ENCODE peak calls at places on chromosome 11, in six cellular contexts. V, A, N, E, U and X are unnamed samples.

GRCh38 chr11:119721129-119722120 is 7.6 kb downstream of the NECTIN1 start:
- DNase-seq in V (peak), A (no peak), N (peak), E (peak), U (peak), X (peak)

GRCh38 chr11:130422251-130422995 is 6.0 kb downstream of the ADAMTS8 start:
- DNase-seq in V (no peak), A (no peak), N (no peak), E (no peak), U (no peak), X (no peak)

GRCh38 chr11:92180226-92180625 is 44.4 kb upstream of the FAT3 start:
- DNase-seq in V (no peak), A (no peak), N (peak), E (no peak), U (no peak), X (no peak)

GRCh38 chr11:119367661-119368120 is 13.8 kb downstream of the USP2 start:
- DNase-seq in V (no peak), A (no peak), N (no peak), E (no peak), U (no peak), X (no peak)

GRCh38 chr11:109858152-109858551 is 235.0 kb upstream of the ZC3H12C start:
- DNase-seq in V (no peak), A (no peak), N (no peak), E (no peak), U (no peak), X (no peak)

GRCh38 chr11:94543695-94544581 is at the start of gene FUT4:
- DNase-seq in V (peak), A (peak), N (peak), E (peak), U (no peak), X (peak)

GRCh38 chr11:92527467-92527866 is 302.8 kb downstream of the FAT3 start:
- DNase-seq in V (no peak), A (no peak), N (peak), E (no peak), U (no peak), X (peak)

GRCh38 chr11:134843735-134844134 is 431.7 kb upstream of the B3GAT1 start:
- DNase-seq in V (no peak), A (no peak), N (no peak), E (no peak), U (no peak), X (no peak)

GRCh38 chr11:67675058-67675747 is 780 bp upstream of the ALDH3B2 start:
- DNase-seq in V (no peak), A (no peak), N (no peak), E (no peak), U (no peak), X (no peak)

GRCh38 chr11:6588018-6588417 is 15.4 kb downstream of the RRP8 start:
- DNase-seq in V (no peak), A (no peak), N (no peak), E (no peak), U (no peak), X (no peak)

GRCh38 chr11:30196400-30197206 is 34.2 kb upstream of the FSHB start:
- DNase-seq in V (peak), A (peak), N (peak), E (peak), U (no peak), X (peak)

GRCh38 chr11:66371627-66372415 is at the start of gene SLC29A2:
- DNase-seq in V (peak), A (peak), N (no peak), E (no peak), U (no peak), X (no peak)

GRCh38 chr11:8331767-8332166 is 68.1 kb upstream of the LMO1 start:
- DNase-seq in V (no peak), A (no peak), N (no peak), E (no peak), U (no peak), X (peak)

GRCh38 chr11:96817488-96817887 is 427.7 kb downstream of the JRKL start:
- DNase-seq in V (no peak), A (no peak), N (peak), E (no peak), U (no peak), X (no peak)

GRCh38 chr11:102007567-102008437 is 39.4 kb upstream of the CFAP300 start:
- DNase-seq in V (peak), A (no peak), N (peak), E (peak), U (peak), X (peak)

GRCh38 chr11:57501951-57502350 is 13.6 kb downstream of the SLC43A1 start:
- DNase-seq in V (no peak), A (no peak), N (peak), E (no peak), U (no peak), X (no peak)

GRCh38 chr11:95592455-95592854 is 197.1 kb downstream of the FAM76B start:
- DNase-seq in V (peak), A (peak), N (peak), E (no peak), U (no peak), X (peak)

GRCh38 chr11:123357990-123358827 is 71.9 kb upstream of the GRAMD1B start:
- DNase-seq in V (peak), A (no peak), N (peak), E (no peak), U (no peak), X (peak)

GRCh38 chr11:69131644-69132300 is 24.0 kb upstream of the SMIM38 start:
- DNase-seq in V (peak), A (no peak), N (peak), E (peak), U (peak), X (peak)

GRCh38 chr11:32829157-32829679 is 509 bp upstream of the PRRG4 start:
- DNase-seq in V (no peak), A (no peak), N (no peak), E (no peak), U (no peak), X (peak)

GRCh38 chr11:40403321-40403720 is 1056.1 kb downstream of the LRRC4C start:
- DNase-seq in V (no peak), A (no peak), N (no peak), E (no peak), U (no peak), X (no peak)

GRCh38 chr11:119891392-119891791 is 162.4 kb upstream of the NECTIN1 start:
- DNase-seq in V (no peak), A (no peak), N (no peak), E (no peak), U (no peak), X (no peak)

DNA sequence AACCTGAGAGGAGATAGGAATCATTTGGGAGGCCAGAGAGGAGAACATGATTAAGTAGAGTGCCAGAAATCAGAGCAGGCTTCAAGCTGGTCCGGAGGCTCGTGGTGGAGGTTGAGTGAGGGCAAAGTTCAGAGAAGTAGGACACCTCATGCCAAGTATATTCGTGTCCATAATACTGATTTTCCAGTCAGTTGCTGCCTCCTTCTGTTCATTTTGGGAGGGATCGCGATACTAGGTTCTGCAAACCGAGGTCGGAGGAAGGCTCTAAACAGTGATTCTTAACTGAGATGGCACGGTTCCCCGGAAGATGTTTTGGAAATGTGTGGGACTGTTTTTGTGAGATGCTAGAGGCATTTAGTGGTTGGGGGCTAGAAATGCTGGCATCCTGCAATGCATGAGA is 13.6 kb upstream of the CD3E start:
- DNase-seq in V (peak), A (no peak), N (peak), E (peak), U (no peak), X (peak)
- TF ChIP-seq CTCF in V (peak), A (no peak), N (peak), E (peak), U (no peak), X (peak)

DNA sequence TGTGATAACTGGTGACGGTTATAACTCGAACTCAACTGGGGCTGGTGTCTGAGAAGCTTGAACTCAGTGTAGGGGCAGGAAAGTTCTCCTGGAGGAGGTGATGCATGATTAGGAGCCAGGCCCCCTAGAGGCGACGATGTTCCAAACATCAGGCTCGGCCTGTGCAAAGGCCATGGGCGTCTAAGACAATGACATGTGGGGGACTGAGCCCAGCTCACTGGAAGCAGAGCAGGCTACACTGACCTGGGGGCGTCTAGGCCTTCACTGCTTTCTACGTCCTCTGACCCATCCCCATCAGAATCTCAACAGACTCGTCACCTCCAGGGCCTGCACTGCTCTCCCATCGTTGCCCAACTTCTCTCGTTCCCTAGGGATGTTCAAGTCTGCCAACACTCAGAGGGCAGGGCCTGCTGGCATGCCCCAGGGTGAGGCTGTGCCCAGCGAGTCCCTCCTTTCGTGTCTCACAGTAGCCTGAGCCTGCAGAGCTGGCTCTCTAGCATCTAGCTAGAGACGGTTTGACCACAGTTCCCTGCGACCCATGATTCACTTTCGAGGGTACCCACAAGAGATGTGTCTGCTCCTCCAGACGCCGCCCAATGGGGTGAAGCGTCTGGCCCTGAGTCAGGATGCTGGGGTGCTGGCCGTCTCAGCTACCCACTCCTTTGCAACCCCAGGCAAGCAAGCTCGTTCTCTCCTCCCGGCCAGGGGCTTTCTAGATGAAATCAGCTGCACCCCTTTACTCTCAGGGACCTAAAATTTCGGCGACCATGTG is 1.1 kb upstream of the ATG16L2 start:
- DNase-seq in V (peak), A (peak), N (peak), E (peak), U (no peak), X (peak)
- TF ChIP-seq CTCF in V (peak), A (peak), N (peak), E (peak), U (peak), X (peak)

GRCh38 chr11:45399166-45399565 is 113.0 kb upstream of the SYT13 start:
- DNase-seq in V (no peak), A (no peak), N (no peak), E (no peak), U (no peak), X (no peak)
- TF ChIP-seq CTCF in V (no peak), A (no peak), N (no peak), E (peak), U (no peak), X (no peak)

DNA sequence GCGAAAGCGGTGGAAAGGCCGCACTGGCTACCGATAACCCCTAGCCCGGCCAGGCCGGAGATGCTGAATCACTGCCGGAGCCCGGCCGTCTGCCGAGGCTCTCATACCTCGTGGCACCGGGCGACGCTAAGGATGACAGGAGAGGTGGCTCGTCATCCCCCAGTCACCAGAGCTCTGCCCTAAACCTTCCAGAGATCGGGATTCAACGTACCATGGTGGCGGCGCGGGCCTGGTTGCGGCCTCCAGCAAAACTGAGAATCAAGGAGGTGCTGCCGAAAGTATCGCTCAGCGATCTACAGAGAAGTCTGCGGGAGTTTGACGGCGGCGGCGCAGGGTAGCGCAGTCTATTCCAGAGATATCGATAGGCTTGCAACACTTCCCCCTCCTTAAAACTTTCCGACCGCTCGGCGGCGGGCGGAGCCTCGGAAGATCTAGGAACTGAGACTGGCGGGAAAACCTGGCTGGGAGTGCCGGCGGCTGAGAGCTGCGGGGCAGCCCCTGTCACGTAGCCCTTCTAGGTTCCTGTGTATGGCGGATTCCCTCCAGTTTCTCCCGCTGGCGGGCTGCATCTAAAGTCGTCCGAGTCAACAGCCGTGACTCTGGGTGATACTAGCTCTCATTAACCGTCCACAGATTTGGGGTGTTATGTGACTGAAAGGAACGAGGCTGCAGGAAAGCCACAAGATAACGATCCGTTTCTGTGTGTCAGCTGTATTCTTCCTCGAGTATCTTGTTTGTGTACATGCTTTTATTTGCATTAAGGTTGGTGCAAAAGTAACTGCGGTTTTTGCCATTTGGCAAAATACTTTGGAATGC is at the start of gene PSMA1:
- DNase-seq in V (peak), A (peak), N (peak), E (peak), U (peak), X (peak)
- TF ChIP-seq CTCF in V (no peak), A (peak), N (no peak), E (peak), U (peak), X (peak)

DNA sequence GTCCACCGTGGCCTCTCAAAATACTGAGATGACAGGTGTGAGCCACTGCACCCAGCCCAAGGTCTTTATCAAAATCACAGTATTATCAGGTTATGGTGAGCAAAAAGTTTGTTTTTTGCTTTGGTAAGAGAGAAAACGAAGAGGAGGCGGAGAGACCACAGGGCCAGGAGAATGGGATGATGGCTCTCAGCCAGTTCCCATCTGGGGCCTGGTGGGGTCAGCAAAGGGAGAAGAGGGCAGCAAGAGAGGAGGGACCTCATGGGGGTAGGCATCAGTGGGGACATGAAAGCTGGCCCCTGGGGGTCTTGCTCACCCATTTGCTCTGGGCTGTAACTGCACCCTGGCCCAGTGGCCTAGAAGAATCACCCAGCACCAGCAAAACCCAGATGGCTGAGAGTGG is 190.2 kb downstream of the SHANK2 start:
- DNase-seq in V (no peak), A (no peak), N (no peak), E (no peak), U (no peak), X (no peak)
- TF ChIP-seq CTCF in V (no peak), A (no peak), N (no peak), E (peak), U (no peak), X (no peak)

GRCh38 chr11:60744114-60744513 is 12.6 kb upstream of the MS4A15 start:
- DNase-seq in V (no peak), A (no peak), N (no peak), E (no peak), U (no peak), X (no peak)
- TF ChIP-seq CTCF in V (no peak), A (no peak), N (no peak), E (no peak), U (no peak), X (no peak)